ENCODE peak calls at places on chromosomes 7 and 10, in six cellular contexts. G, Q, Z, O, S and A are unnamed samples.

GRCh38 chr7:142412551-142413193 is 154.8 kb upstream of the PRSS58 start:
- DNase-seq in G (no peak), Q (no peak), S (peak; percentile 23), O (peak; percentile 67), Z (peak; percentile 61), A (no peak)

GRCh38 chr10:60975716-60976115 is 31.7 kb upstream of the RHOBTB1 start:
- DNase-seq in G (no peak), S (no peak), O (no peak), Z (no peak), Q (no peak), A (no peak)

GRCh38 chr7:33109758-33110238 is 594 bp upstream of the RP9 start:
- DNase-seq in Q (no peak), S (no peak), G (no peak), Z (peak; percentile 43), O (peak; percentile 41), A (no peak)

GRCh38 chr7:73778801-73779389 is 8.8 kb upstream of the CLDN3 start:
- DNase-seq in Z (no peak), S (no peak), G (no peak), Q (no peak), O (no peak), A (no peak)

GRCh38 chr7:118087121-118087520 is 96.8 kb upstream of the LSM8 start:
- DNase-seq in Q (no peak), Z (peak; percentile 19), S (no peak), O (no peak), G (no peak), A (no peak)

GRCh38 chr10:84590794-84591193 is 262.4 kb downstream of the CCSER2 start:
- DNase-seq in G (no peak), S (no peak), Z (no peak), Q (no peak), O (no peak), A (no peak)

GRCh38 chr7:156490021-156490800 is 150.4 kb upstream of the RNF32 start:
- DNase-seq in G (no peak), S (no peak), Q (no peak), O (no peak), Z (no peak), A (no peak)

GRCh38 chr10:117217196-117217761 is 20.0 kb downstream of the KCNK18 start:
- DNase-seq in Q (no peak), S (no peak), O (peak; percentile 41), G (no peak), Z (no peak), A (no peak)

GRCh38 chr10:71551970-71552369 is 155.2 kb downstream of the CDH23 start:
- DNase-seq in Q (no peak), Z (no peak), G (no peak), O (no peak), S (no peak), A (no peak)

GRCh38 chr7:36278069-36278766 is 111.4 kb upstream of the ANLN start:
- DNase-seq in Z (no peak), S (no peak), G (no peak), O (no peak), Q (no peak), A (no peak)

GRCh38 chr7:150406565-150407421 is 27.7 kb downstream of the ZNF775 start:
- DNase-seq in G (no peak), Z (no peak), S (no peak), Q (peak; percentile 47), O (no peak), A (peak; percentile 48)

GRCh38 chr10:118812393-118812740 is 57.6 kb upstream of the CACUL1 start:
- DNase-seq in G (no peak), O (no peak), Z (no peak), S (no peak), Q (no peak), A (peak; percentile 45)

GRCh38 chr7:69837387-69838068 is 239.3 kb downstream of the AUTS2 start:
- DNase-seq in S (peak; percentile 42), G (no peak), O (peak; percentile 98), Z (no peak), Q (no peak), A (no peak)

GRCh38 chr10:103202319-103202718 is 9.2 kb upstream of the NT5C2 start:
- DNase-seq in S (no peak), Z (no peak), O (no peak), Q (no peak), G (no peak), A (no peak)

GRCh38 chr10:60148266-60148840 is 241.3 kb downstream of the ANK3 start:
- DNase-seq in O (peak; percentile 29), Q (no peak), Z (peak; percentile 73), S (no peak), G (peak; percentile 80), A (peak; percentile 43)

GRCh38 chr7:51135576-51135975 is 181.0 kb downstream of the COBL start:
- DNase-seq in S (no peak), G (no peak), Z (no peak), O (no peak), Q (no peak), A (no peak)

GRCh38 chr7:106421181-106421762 is 136.5 kb upstream of the NAMPT start:
- DNase-seq in Q (peak; percentile 79), S (no peak), G (no peak), O (peak; percentile 94), Z (peak; percentile 41), A (peak; percentile 84)

GRCh38 chr7:64581929-64582894 is 19.3 kb upstream of the ZNF680 start:
- DNase-seq in Q (no peak), S (no peak), G (no peak), O (no peak), Z (no peak), A (no peak)

GRCh38 chr10:96794786-96795733 is 37.0 kb upstream of the LCOR start:
- DNase-seq in S (no peak), Z (no peak), Q (no peak), O (no peak), G (no peak), A (no peak)

GRCh38 chr7:150317748-150318444 is 5.3 kb upstream of the LRRC61 start:
- DNase-seq in Q (no peak), O (peak; percentile 86), S (no peak), Z (no peak), G (no peak), A (no peak)

GRCh38 chr10:104297697-104298660 is 29.0 kb downstream of the GSTO2 start:
- DNase-seq in Q (no peak), G (no peak), Z (no peak), S (peak; percentile 31), O (peak; percentile 60), A (no peak)

GRCh38 chr10:43128958-43129706 is 9.1 kb upstream of the CSGALNACT2 start:
- DNase-seq in G (peak; percentile 88), O (peak; percentile 22), S (no peak), Z (peak; percentile 81), Q (no peak), A (peak; percentile 56)

GRCh38 chr10:123287594-123288247 is 133.5 kb downstream of the BUB3 start:
- DNase-seq in O (no peak), G (peak; percentile 86), Q (no peak), S (no peak), Z (peak; percentile 96), A (no peak)

GRCh38 chr7:27202018-27202740 is 2.3 kb upstream of the HOXA13 start:
- DNase-seq in Q (no peak), S (no peak), G (no peak), Z (no peak), O (no peak), A (no peak)

GRCh38 chr7:27202741-27203134 is 2.8 kb upstream of the HOXA13 start:
- DNase-seq in Q (no peak), G (no peak), Z (no peak), S (no peak), O (no peak), A (peak; percentile 24)

GRCh38 chr7:27203964-27204594 is 4.2 kb upstream of the HOXA13 start:
- DNase-seq in G (no peak), Q (no peak), O (no peak), Z (no peak), S (no peak), A (no peak)

GRCh38 chr7:27204851-27205322 is 5.0 kb upstream of the HOXA13 start:
- DNase-seq in G (no peak), Z (no peak), O (peak; percentile 19), S (no peak), Q (no peak), A (no peak)

DNA sequence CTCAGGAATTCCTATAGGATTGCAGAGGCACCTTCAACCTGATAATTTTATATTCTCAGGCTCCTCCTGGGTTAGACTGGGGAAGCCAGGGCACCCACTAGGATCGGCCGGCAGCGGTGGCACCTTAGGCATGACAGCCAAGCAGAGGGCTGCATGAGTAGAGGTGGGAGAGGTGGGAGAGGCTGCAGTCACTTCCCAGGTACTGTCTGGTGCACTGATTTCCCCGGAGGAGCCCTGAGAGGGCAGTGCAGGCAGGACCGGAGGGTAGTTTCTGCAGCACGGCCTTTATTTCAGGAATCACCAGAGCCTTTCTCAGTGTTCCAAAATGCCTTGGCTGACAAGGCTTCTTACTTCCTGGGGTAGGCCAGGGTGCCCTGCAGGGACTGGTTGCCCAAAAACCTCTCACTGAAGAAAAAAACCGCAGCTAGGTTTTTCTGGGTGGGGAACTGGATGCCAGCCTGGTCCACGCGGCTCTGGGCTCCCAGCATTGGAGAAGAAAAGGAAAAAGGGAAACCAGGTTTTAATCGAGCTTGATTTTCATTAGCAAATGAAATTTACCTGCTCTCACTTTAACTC is 3.6 kb upstream of the HOXA13 start:
- DNase-seq in Q (no peak), S (no peak), Z (no peak), O (no peak), G (no peak), A (no peak)
- H3K27me3 ChIP-seq in Q (peaks cover 67% of the 10 kb centered on the region), S (peaks cover 94% of the 10 kb centered on the region), Z (peaks cover 67% of the 10 kb centered on the region), O (peaks cover 94% of the 10 kb centered on the region), G (peaks cover 85% of the 10 kb centered on the region), A (peaks cover 92% of the 10 kb centered on the region)

DNA sequence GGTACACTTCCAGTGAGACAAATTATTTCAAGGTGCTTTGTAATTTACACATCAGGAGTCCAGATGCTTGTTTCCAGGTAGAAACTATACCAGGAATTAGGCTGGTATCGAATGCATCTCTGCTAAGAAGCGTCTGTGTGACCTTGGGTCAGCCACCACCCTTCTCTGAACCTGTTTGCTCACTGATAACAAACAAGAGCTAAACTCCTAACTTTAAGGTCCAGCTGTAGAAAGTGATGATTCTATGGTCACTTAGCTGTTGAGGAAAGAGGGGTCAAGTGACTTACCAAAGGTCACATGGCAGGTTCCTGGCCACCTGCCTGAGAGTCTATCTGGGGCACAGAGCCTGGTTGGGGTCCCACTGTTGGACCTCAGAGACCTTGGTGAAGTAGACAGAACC is 95.4 kb downstream of the HIF1AN start:
- DNase-seq in S (no peak), Q (no peak), G (no peak), Z (no peak), O (no peak), A (no peak)
- H3K27me3 ChIP-seq in S (peaks cover 35% of the 10 kb centered on the region), Q (peaks cover under 1% of the 10 kb centered on the region), G (peaks cover 23% of the 10 kb centered on the region), Z (peaks cover 4% of the 10 kb centered on the region), O (no peaks in the 10 kb centered on the region), A (peaks cover 14% of the 10 kb centered on the region)

DNA sequence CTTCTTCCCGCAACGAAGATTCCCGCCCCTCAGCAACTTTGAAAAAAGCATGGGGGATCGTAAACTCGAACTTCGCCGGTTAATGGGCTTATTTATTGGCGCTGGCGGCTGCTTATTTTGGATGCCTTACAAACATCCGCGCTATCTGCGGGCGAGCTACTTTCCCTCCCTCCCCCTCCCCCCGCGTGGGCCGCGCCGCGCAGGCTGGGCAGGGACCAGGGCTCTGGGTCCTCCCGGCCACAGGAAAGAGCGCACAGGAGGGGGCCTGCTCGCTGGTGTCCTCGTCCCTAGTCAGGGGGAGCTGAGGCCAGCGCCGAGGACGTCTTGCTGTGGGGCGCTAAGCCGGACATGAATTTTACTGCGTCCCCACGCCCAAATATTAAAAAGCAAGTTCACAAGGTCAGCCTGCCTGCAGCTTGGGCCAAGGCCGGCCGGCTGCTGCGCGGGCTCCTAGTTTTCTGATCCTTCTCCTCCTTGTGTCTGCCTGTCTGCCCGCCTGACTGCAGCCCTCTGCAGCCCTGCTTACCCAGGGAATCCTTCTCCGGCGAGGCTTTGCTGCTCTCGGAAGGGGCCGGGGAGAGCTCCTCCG is 1.2 kb downstream of the HOXA10 start:
- DNase-seq in Q (peak; percentile 58), G (no peak), O (peak; percentile 35), S (no peak), Z (no peak), A (peak; percentile 78)
- H3K27me3 ChIP-seq in Q (peaks cover 88% of the 10 kb centered on the region), G (no peaks in the 10 kb centered on the region), O (peaks cover 85% of the 10 kb centered on the region), S (peaks cover 99% of the 10 kb centered on the region), Z (peaks cover 10% of the 10 kb centered on the region), A (peaks cover 52% of the 10 kb centered on the region)

GRCh38 chr10:133018491-133018890 is 69.2 kb upstream of the ADGRA1 start:
- DNase-seq in S (no peak), Q (no peak), G (no peak), Z (no peak), O (no peak), A (no peak)
- H3K27me3 ChIP-seq in S (peaks cover 10% of the 10 kb centered on the region), Q (no peaks in the 10 kb centered on the region), G (peaks cover 7% of the 10 kb centered on the region), Z (no peaks in the 10 kb centered on the region), O (no peaks in the 10 kb centered on the region), A (no peaks in the 10 kb centered on the region)